ENCODE peak calls at places on chromosomes 1 and 21, in five cellular contexts. F is AG04449, W is dermis microvascular lymphatic vessel endothelial cell, E is esophagus squamous epithelium, N is prostate gland. L is an unnamed sample.

GRCh38 chr1:77948841-77949424 is 29.9 kb downstream of the FUBP1 start:
- DNase-seq in N (no peak), W (peak), E (no peak), F (no peak), L (peak)

GRCh38 chr1:83024251-83024767 is 974.6 kb downstream of the TTLL7 start:
- DNase-seq in W (no peak), E (no peak), F (no peak), N (no peak), L (no peak)

GRCh38 chr1:44909949-44910594 is 67.0 kb upstream of the PTCH2 start:
- DNase-seq in N (no peak), E (no peak), W (no peak), F (no peak), L (no peak)

GRCh38 chr1:226489718-226490440 is 58.7 kb upstream of the STUM start:
- DNase-seq in W (no peak), E (no peak), N (no peak), F (no peak), L (no peak)

GRCh38 chr21:39014751-39015150 is 168.5 kb downstream of the PSMG1 start:
- DNase-seq in F (peak), W (no peak), N (no peak), E (no peak), L (no peak)

GRCh38 chr1:54814571-54814970 is 13.4 kb upstream of the TTC22 start:
- DNase-seq in N (no peak), F (no peak), W (no peak), E (no peak), L (no peak)

GRCh38 chr1:6800728-6801127 is 15.5 kb downstream of the CAMTA1 start:
- DNase-seq in N (no peak), W (no peak), F (peak), E (no peak), L (peak)

GRCh38 chr1:4174291-4175200 is 274.5 kb upstream of the C1orf174 start:
- DNase-seq in F (no peak), W (no peak), N (no peak), E (no peak), L (no peak)

GRCh38 chr1:57019240-57019805 is 53.5 kb upstream of the C8B start:
- DNase-seq in E (no peak), N (no peak), F (no peak), W (no peak), L (no peak)

GRCh38 chr21:25577765-25578069 is 29.6 kb downstream of the MRPL39 start:
- DNase-seq in W (no peak), N (no peak), F (no peak), E (no peak), L (no peak)

GRCh38 chr1:207830788-207831187 is 78.9 kb downstream of the CD46 start:
- DNase-seq in F (no peak), N (no peak), W (no peak), E (no peak), L (no peak)

GRCh38 chr1:234958066-234958701 is 170.5 kb downstream of the TOMM20 start:
- DNase-seq in F (no peak), E (no peak), N (no peak), W (no peak), L (no peak)

GRCh38 chr1:16130827-16131226 is 25.0 kb downstream of the EPHA2 start:
- DNase-seq in E (no peak), F (no peak), W (no peak), N (no peak), L (no peak)

GRCh38 chr1:152398812-152399698 is 15.0 kb downstream of the CRNN start:
- DNase-seq in E (no peak), F (no peak), N (no peak), W (no peak), L (peak)

GRCh38 chr21:34126691-34127090 is 53.3 kb downstream of the MRPS6 start:
- DNase-seq in N (no peak), W (no peak), E (no peak), F (no peak), L (no peak)

GRCh38 chr1:71522721-71523120 is 441.9 kb upstream of the ZRANB2 start:
- DNase-seq in E (no peak), F (no peak), W (no peak), N (no peak), L (no peak)

GRCh38 chr1:36085686-36086526 is 2.0 kb downstream of the TEKT2 start:
- DNase-seq in W (no peak), F (no peak), N (no peak), E (no peak), L (no peak)

GRCh38 chr1:200179781-200180160 is 152.3 kb downstream of the NR5A2 start:
- DNase-seq in F (no peak), N (no peak), E (no peak), W (no peak), L (no peak)

GRCh38 chr1:77888429-77889239 is at the start of gene NEXN:
- DNase-seq in F (no peak), E (no peak), N (peak), W (peak), L (peak)

GRCh38 chr21:45093064-45093532 is 18.7 kb downstream of the ADARB1 start:
- DNase-seq in N (no peak), E (no peak), W (no peak), F (no peak), L (peak)

GRCh38 chr1:205127646-205128045 is 5.9 kb upstream of the RBBP5 start:
- DNase-seq in N (no peak), F (no peak), W (no peak), E (no peak), L (no peak)